ENCODE peak calls at places on chromosomes 12 and 14, in eight cellular contexts. One of them, this sample, is unnamed.

GRCh38 chr14:78152246-78153068 is 17.7 kb upstream of the NRXN3 start:
- DNase-seq in astrocyte of the spinal cord: no peak
- DNase-seq in fibroblast of the aortic adventitia: no peak
- DNase-seq in Peyer's patch: no peak
- DNase-seq in heart left ventricle: no peak
- DNase-seq in thoracic aorta: no peak
- DNase-seq in retinal pigment epithelial cell: no peak
- DNase-seq in Caco-2: no peak
- DNase-seq in this sample: no peak

GRCh38 chr12:56029666-56030293 is 8.9 kb downstream of the IKZF4 start:
- DNase-seq in astrocyte of the spinal cord: peak
- DNase-seq in fibroblast of the aortic adventitia: peak
- DNase-seq in Peyer's patch: peak
- DNase-seq in heart left ventricle: peak
- DNase-seq in thoracic aorta: no peak
- DNase-seq in retinal pigment epithelial cell: no peak
- DNase-seq in Caco-2: peak
- DNase-seq in this sample: no peak

GRCh38 chr12:109645194-109645593 is 68.4 kb upstream of the FAM222A start:
- DNase-seq in astrocyte of the spinal cord: no peak
- DNase-seq in fibroblast of the aortic adventitia: no peak
- DNase-seq in Peyer's patch: no peak
- DNase-seq in heart left ventricle: no peak
- DNase-seq in thoracic aorta: no peak
- DNase-seq in retinal pigment epithelial cell: no peak
- DNase-seq in Caco-2: no peak
- DNase-seq in this sample: no peak

GRCh38 chr14:89571502-89571901 is 154.5 kb upstream of the FOXN3 start:
- DNase-seq in astrocyte of the spinal cord: no peak
- DNase-seq in fibroblast of the aortic adventitia: no peak
- DNase-seq in Peyer's patch: no peak
- DNase-seq in heart left ventricle: no peak
- DNase-seq in thoracic aorta: no peak
- DNase-seq in retinal pigment epithelial cell: no peak
- DNase-seq in Caco-2: no peak
- DNase-seq in this sample: no peak

GRCh38 chr12:76883151-76883550 is 4.3 kb upstream of the CSRP2 start:
- DNase-seq in astrocyte of the spinal cord: peak
- DNase-seq in fibroblast of the aortic adventitia: peak
- DNase-seq in Peyer's patch: no peak
- DNase-seq in heart left ventricle: no peak
- DNase-seq in thoracic aorta: no peak
- DNase-seq in retinal pigment epithelial cell: no peak
- DNase-seq in Caco-2: no peak
- DNase-seq in this sample: no peak

GRCh38 chr12:113479193-113479577 is 7.5 kb upstream of the LHX5 start:
- DNase-seq in astrocyte of the spinal cord: no peak
- DNase-seq in fibroblast of the aortic adventitia: no peak
- DNase-seq in Peyer's patch: no peak
- DNase-seq in heart left ventricle: no peak
- DNase-seq in thoracic aorta: no peak
- DNase-seq in retinal pigment epithelial cell: no peak
- DNase-seq in Caco-2: no peak
- DNase-seq in this sample: no peak

GRCh38 chr12:42474391-42474790 is 115.2 kb downstream of the PRICKLE1 start:
- DNase-seq in astrocyte of the spinal cord: no peak
- DNase-seq in fibroblast of the aortic adventitia: peak
- DNase-seq in Peyer's patch: no peak
- DNase-seq in heart left ventricle: no peak
- DNase-seq in thoracic aorta: no peak
- DNase-seq in retinal pigment epithelial cell: no peak
- DNase-seq in Caco-2: no peak
- DNase-seq in this sample: no peak

GRCh38 chr12:105317453-105317852 is 13.0 kb upstream of the C12orf75 start:
- DNase-seq in astrocyte of the spinal cord: peak
- DNase-seq in fibroblast of the aortic adventitia: peak
- DNase-seq in Peyer's patch: no peak
- DNase-seq in heart left ventricle: no peak
- DNase-seq in thoracic aorta: no peak
- DNase-seq in retinal pigment epithelial cell: no peak
- DNase-seq in Caco-2: no peak
- DNase-seq in this sample: no peak

GRCh38 chr14:88002421-88002820 is 2.5 kb upstream of the GPR65 start:
- DNase-seq in astrocyte of the spinal cord: no peak
- DNase-seq in fibroblast of the aortic adventitia: no peak
- DNase-seq in Peyer's patch: no peak
- DNase-seq in heart left ventricle: no peak
- DNase-seq in thoracic aorta: no peak
- DNase-seq in retinal pigment epithelial cell: no peak
- DNase-seq in Caco-2: no peak
- DNase-seq in this sample: no peak

GRCh38 chr12:124923906-124924734 is 9.7 kb upstream of the UBC start:
- DNase-seq in astrocyte of the spinal cord: peak
- DNase-seq in fibroblast of the aortic adventitia: peak
- DNase-seq in Peyer's patch: no peak
- DNase-seq in heart left ventricle: no peak
- DNase-seq in thoracic aorta: no peak
- DNase-seq in retinal pigment epithelial cell: no peak
- DNase-seq in Caco-2: peak
- DNase-seq in this sample: no peak

GRCh38 chr12:29051221-29051620 is 97.9 kb upstream of the FAR2 start:
- DNase-seq in astrocyte of the spinal cord: peak
- DNase-seq in fibroblast of the aortic adventitia: peak
- DNase-seq in Peyer's patch: no peak
- DNase-seq in heart left ventricle: no peak
- DNase-seq in thoracic aorta: no peak
- DNase-seq in retinal pigment epithelial cell: no peak
- DNase-seq in Caco-2: no peak
- DNase-seq in this sample: no peak

GRCh38 chr12:64670856-64671639 is 60.8 kb downstream of the RASSF3 start:
- DNase-seq in astrocyte of the spinal cord: peak
- DNase-seq in fibroblast of the aortic adventitia: peak
- DNase-seq in Peyer's patch: peak
- DNase-seq in heart left ventricle: no peak
- DNase-seq in thoracic aorta: no peak
- DNase-seq in retinal pigment epithelial cell: peak
- DNase-seq in Caco-2: no peak
- DNase-seq in this sample: no peak

GRCh38 chr14:54420478-54421116 is 20.6 kb downstream of the CNIH1 start:
- DNase-seq in astrocyte of the spinal cord: peak
- DNase-seq in fibroblast of the aortic adventitia: peak
- DNase-seq in Peyer's patch: peak
- DNase-seq in heart left ventricle: peak
- DNase-seq in thoracic aorta: no peak
- DNase-seq in retinal pigment epithelial cell: no peak
- DNase-seq in Caco-2: peak
- DNase-seq in this sample: no peak

GRCh38 chr12:117045175-117045997 is 53.8 kb downstream of the TESC start:
- DNase-seq in astrocyte of the spinal cord: no peak
- DNase-seq in fibroblast of the aortic adventitia: no peak
- DNase-seq in Peyer's patch: no peak
- DNase-seq in heart left ventricle: no peak
- DNase-seq in thoracic aorta: no peak
- DNase-seq in retinal pigment epithelial cell: no peak
- DNase-seq in Caco-2: no peak
- DNase-seq in this sample: no peak

GRCh38 chr14:54881235-54881760 is 21.3 kb downstream of the GCH1 start:
- DNase-seq in astrocyte of the spinal cord: peak
- DNase-seq in fibroblast of the aortic adventitia: peak
- DNase-seq in Peyer's patch: peak
- DNase-seq in heart left ventricle: peak
- DNase-seq in thoracic aorta: no peak
- DNase-seq in retinal pigment epithelial cell: no peak
- DNase-seq in Caco-2: no peak
- DNase-seq in this sample: no peak

GRCh38 chr12:105580841-105581352 is 250.4 kb downstream of the C12orf75 start:
- DNase-seq in astrocyte of the spinal cord: no peak
- DNase-seq in fibroblast of the aortic adventitia: no peak
- DNase-seq in Peyer's patch: no peak
- DNase-seq in heart left ventricle: no peak
- DNase-seq in thoracic aorta: no peak
- DNase-seq in retinal pigment epithelial cell: no peak
- DNase-seq in Caco-2: no peak
- DNase-seq in this sample: no peak

GRCh38 chr14:48943913-48944312 is 642.3 kb downstream of the RPS29 start:
- DNase-seq in astrocyte of the spinal cord: no peak
- DNase-seq in fibroblast of the aortic adventitia: no peak
- DNase-seq in Peyer's patch: no peak
- DNase-seq in heart left ventricle: no peak
- DNase-seq in thoracic aorta: no peak
- DNase-seq in retinal pigment epithelial cell: no peak
- DNase-seq in Caco-2: no peak
- DNase-seq in this sample: no peak

GRCh38 chr14:103872492-103873113 is 25.2 kb upstream of the PPP1R13B start:
- DNase-seq in astrocyte of the spinal cord: no peak
- DNase-seq in fibroblast of the aortic adventitia: no peak
- DNase-seq in Peyer's patch: no peak
- DNase-seq in heart left ventricle: no peak
- DNase-seq in thoracic aorta: no peak
- DNase-seq in retinal pigment epithelial cell: no peak
- DNase-seq in Caco-2: no peak
- DNase-seq in this sample: no peak

GRCh38 chr12:15631007-15631715 is 158.0 kb downstream of the EPS8 start:
- DNase-seq in astrocyte of the spinal cord: no peak
- DNase-seq in fibroblast of the aortic adventitia: no peak
- DNase-seq in Peyer's patch: no peak
- DNase-seq in heart left ventricle: no peak
- DNase-seq in thoracic aorta: no peak
- DNase-seq in retinal pigment epithelial cell: no peak
- DNase-seq in Caco-2: peak
- DNase-seq in this sample: no peak

GRCh38 chr14:22646570-22647254 is 2.6 kb upstream of the OR6J1 start:
- DNase-seq in astrocyte of the spinal cord: peak
- DNase-seq in fibroblast of the aortic adventitia: peak
- DNase-seq in Peyer's patch: no peak
- DNase-seq in heart left ventricle: no peak
- DNase-seq in thoracic aorta: no peak
- DNase-seq in retinal pigment epithelial cell: no peak
- DNase-seq in Caco-2: no peak
- DNase-seq in this sample: no peak

GRCh38 chr12:25775968-25776367 is 182.5 kb upstream of the RASSF8 start:
- DNase-seq in astrocyte of the spinal cord: no peak
- DNase-seq in fibroblast of the aortic adventitia: peak
- DNase-seq in Peyer's patch: no peak
- DNase-seq in heart left ventricle: no peak
- DNase-seq in thoracic aorta: no peak
- DNase-seq in retinal pigment epithelial cell: no peak
- DNase-seq in Caco-2: no peak
- DNase-seq in this sample: no peak

GRCh38 chr14:32015166-32015565 is 61.9 kb upstream of the ARHGAP5 start:
- DNase-seq in astrocyte of the spinal cord: no peak
- DNase-seq in fibroblast of the aortic adventitia: no peak
- DNase-seq in Peyer's patch: no peak
- DNase-seq in heart left ventricle: no peak
- DNase-seq in thoracic aorta: no peak
- DNase-seq in retinal pigment epithelial cell: no peak
- DNase-seq in Caco-2: no peak
- DNase-seq in this sample: no peak

GRCh38 chr12:93573552-93574223 is 1.2 kb downstream of the SOCS2 start:
- DNase-seq in astrocyte of the spinal cord: peak
- DNase-seq in fibroblast of the aortic adventitia: peak
- DNase-seq in Peyer's patch: no peak
- DNase-seq in heart left ventricle: peak
- DNase-seq in thoracic aorta: no peak
- DNase-seq in retinal pigment epithelial cell: no peak
- DNase-seq in Caco-2: peak
- DNase-seq in this sample: no peak

GRCh38 chr12:106736051-106736957 is 38.2 kb upstream of the RIC8B start:
- DNase-seq in astrocyte of the spinal cord: no peak
- DNase-seq in fibroblast of the aortic adventitia: peak
- DNase-seq in Peyer's patch: no peak
- DNase-seq in heart left ventricle: no peak
- DNase-seq in thoracic aorta: no peak
- DNase-seq in retinal pigment epithelial cell: no peak
- DNase-seq in Caco-2: no peak
- DNase-seq in this sample: no peak
- TF ChIP-seq CTCF in astrocyte of the spinal cord: no peak
- TF ChIP-seq CTCF in fibroblast of the aortic adventitia: no peak
- TF ChIP-seq CTCF in Peyer's patch: no peak
- TF ChIP-seq CTCF in heart left ventricle: peak
- TF ChIP-seq CTCF in thoracic aorta: no peak
- TF ChIP-seq CTCF in retinal pigment epithelial cell: no peak
- TF ChIP-seq CTCF in Caco-2: no peak
- TF ChIP-seq CTCF in this sample: no peak

DNA sequence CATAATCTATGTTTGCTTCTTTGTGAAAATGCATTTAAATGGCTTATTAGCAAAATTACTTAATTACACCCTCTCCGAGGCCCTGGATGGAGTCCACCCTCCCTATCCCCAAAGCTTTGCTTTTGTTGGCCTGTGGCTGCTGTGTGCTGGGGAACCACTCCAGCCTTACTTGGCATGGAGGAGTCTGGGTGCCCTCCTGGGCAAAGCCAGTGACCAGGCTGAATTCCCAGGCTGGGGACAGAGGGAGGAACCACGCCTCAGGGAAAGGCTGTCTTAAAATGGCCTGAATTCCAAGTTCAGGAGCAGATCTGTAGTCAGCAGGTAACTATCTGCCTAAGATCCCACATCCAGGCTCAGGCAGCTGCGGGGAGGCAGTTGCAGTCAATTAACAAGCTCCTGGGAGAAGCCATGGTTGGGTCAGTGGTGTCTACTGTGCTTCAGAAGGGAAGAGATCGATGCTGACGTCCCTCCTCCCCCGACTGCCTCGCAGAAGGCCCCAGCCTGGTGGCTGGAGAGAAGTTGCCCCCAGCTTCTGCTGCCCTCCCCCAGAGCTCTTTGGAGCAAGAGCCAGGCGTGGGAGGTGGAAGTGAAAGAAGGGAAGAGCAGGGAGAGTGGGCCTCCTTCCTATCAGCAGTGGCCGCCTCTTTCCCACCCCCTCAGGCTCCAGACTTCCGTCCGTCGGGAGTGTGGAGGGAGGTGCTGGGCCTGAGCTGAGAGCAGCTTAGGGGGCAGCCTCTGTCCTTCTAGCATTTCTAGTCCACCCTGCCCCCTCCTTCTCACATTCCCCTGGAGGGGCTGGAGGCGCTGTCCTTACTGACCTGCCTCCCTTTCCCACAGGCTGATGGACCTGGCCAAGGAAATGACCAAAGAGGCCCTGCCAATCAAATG is 11.3 kb downstream of the VASH1 start:
- DNase-seq in astrocyte of the spinal cord: peak
- DNase-seq in fibroblast of the aortic adventitia: peak
- DNase-seq in Peyer's patch: peak
- DNase-seq in heart left ventricle: peak
- DNase-seq in thoracic aorta: peak
- DNase-seq in retinal pigment epithelial cell: no peak
- DNase-seq in Caco-2: no peak
- DNase-seq in this sample: no peak
- TF ChIP-seq CTCF in astrocyte of the spinal cord: no peak
- TF ChIP-seq CTCF in fibroblast of the aortic adventitia: no peak
- TF ChIP-seq CTCF in Peyer's patch: no peak
- TF ChIP-seq CTCF in heart left ventricle: no peak
- TF ChIP-seq CTCF in thoracic aorta: no peak
- TF ChIP-seq CTCF in retinal pigment epithelial cell: no peak
- TF ChIP-seq CTCF in Caco-2: no peak
- TF ChIP-seq CTCF in this sample: no peak

GRCh38 chr14:50311974-50312733 is at the start of the genes DMAC2L and L2HGDH:
- DNase-seq in astrocyte of the spinal cord: peak
- DNase-seq in fibroblast of the aortic adventitia: peak
- DNase-seq in Peyer's patch: peak
- DNase-seq in heart left ventricle: peak
- DNase-seq in thoracic aorta: peak
- DNase-seq in retinal pigment epithelial cell: peak
- DNase-seq in Caco-2: peak
- DNase-seq in this sample: peak
- TF ChIP-seq CTCF in astrocyte of the spinal cord: no peak
- TF ChIP-seq CTCF in fibroblast of the aortic adventitia: no peak
- TF ChIP-seq CTCF in Peyer's patch: no peak
- TF ChIP-seq CTCF in heart left ventricle: no peak
- TF ChIP-seq CTCF in thoracic aorta: no peak
- TF ChIP-seq CTCF in retinal pigment epithelial cell: no peak
- TF ChIP-seq CTCF in Caco-2: peak
- TF ChIP-seq CTCF in this sample: no peak

GRCh38 chr12:11958216-11959091 is 112.3 kb upstream of the BCL2L14 start:
- DNase-seq in astrocyte of the spinal cord: peak
- DNase-seq in fibroblast of the aortic adventitia: peak
- DNase-seq in Peyer's patch: no peak
- DNase-seq in heart left ventricle: no peak
- DNase-seq in thoracic aorta: no peak
- DNase-seq in retinal pigment epithelial cell: peak
- DNase-seq in Caco-2: no peak
- DNase-seq in this sample: peak
- TF ChIP-seq CTCF in astrocyte of the spinal cord: peak
- TF ChIP-seq CTCF in fibroblast of the aortic adventitia: no peak
- TF ChIP-seq CTCF in Peyer's patch: no peak
- TF ChIP-seq CTCF in heart left ventricle: no peak
- TF ChIP-seq CTCF in thoracic aorta: no peak
- TF ChIP-seq CTCF in retinal pigment epithelial cell: no peak
- TF ChIP-seq CTCF in Caco-2: no peak
- TF ChIP-seq CTCF in this sample: no peak